ENCODE peak calls at places on chromosomes 7 and 10, in seven cellular contexts. Q, W, X, M, K, Y and V are unnamed samples.

GRCh38 chr10:114189700-114190099 is 10.5 kb downstream of the TDRD1 start:
- DNase-seq in Q (no peak), W (no peak), X (no peak), M (no peak), K (no peak), Y (no peak), V (no peak)

GRCh38 chr10:21518629-21519321 is 6.7 kb downstream of the SKIDA1 start:
- DNase-seq in Q (no peak), W (peak; percentile 61), X (no peak), M (no peak), K (peak; percentile 44), Y (no peak), V (no peak)

GRCh38 chr7:100467638-100468373 is 3.7 kb upstream of the SPACDR start:
- DNase-seq in Q (no peak), W (no peak), X (peak; percentile 53), M (no peak), K (no peak), Y (no peak), V (no peak)

GRCh38 chr10:99930731-99931550 is 78.8 kb downstream of the DNMBP start:
- DNase-seq in Q (peak; percentile 53), W (no peak), X (no peak), M (no peak), K (peak; percentile 86), Y (no peak), V (peak; percentile 90)

GRCh38 chr10:113585949-113586348 is 33.1 kb downstream of the HABP2 start:
- DNase-seq in Q (no peak), W (no peak), X (no peak), M (no peak), K (peak; percentile 10), Y (no peak), V (no peak)

GRCh38 chr10:113071446-113071845 is 121.4 kb downstream of the TCF7L2 start:
- DNase-seq in Q (no peak), W (peak; percentile 69), X (peak; percentile 68), M (no peak), K (peak; percentile 87), Y (no peak), V (peak; percentile 52)

GRCh38 chr7:66970310-66970709 is 25.1 kb downstream of the SBDS start:
- DNase-seq in Q (no peak), W (no peak), X (no peak), M (no peak), K (no peak), Y (no peak), V (no peak)

GRCh38 chr10:118523775-118524174 is 71.7 kb downstream of the PRLHR start:
- DNase-seq in Q (no peak), W (no peak), X (no peak), M (no peak), K (no peak), Y (no peak), V (no peak)

GRCh38 chr10:51074238-51075028 is at the start of gene PRKG1:
- DNase-seq in Q (peak; percentile 74), W (peak; percentile 68), X (peak; percentile 70), M (peak; percentile 20), K (peak; percentile 92), Y (no peak), V (peak; percentile 69)

GRCh38 chr7:73885433-73885974 is 24.5 kb downstream of the TMEM270 start:
- DNase-seq in Q (no peak), W (no peak), X (no peak), M (no peak), K (no peak), Y (no peak), V (no peak)

GRCh38 chr10:94420998-94421397 is 18.7 kb downstream of the TBC1D12 start:
- DNase-seq in Q (no peak), W (no peak), X (no peak), M (no peak), K (no peak), Y (no peak), V (no peak)

GRCh38 chr7:519974-520458 is 370 bp upstream of the PDGFA start:
- DNase-seq in Q (no peak), W (no peak), X (no peak), M (peak; percentile 80), K (peak; percentile 80), Y (no peak), V (no peak)
- H3K4me3 ChIP-seq in Q (peak overlapping the region; percentile 92), W (peak overlapping the region; percentile 46), X (peak overlapping the region; percentile 54), M (peak overlapping the region; percentile 64), K (no peak overlapping the region), Y (peak overlapping the region; percentile 37), V (no peak overlapping the region)

GRCh38 chr10:5095687-5096086 is 1.5 kb downstream of the AKR1C3 start:
- DNase-seq in Q (no peak), W (no peak), X (no peak), M (no peak), K (no peak), Y (no peak), V (no peak)
- H3K4me3 ChIP-seq in Q (peak overlapping the region; percentile 64), W (no peak overlapping the region), X (no peak overlapping the region), M (no peak overlapping the region), K (no peak overlapping the region), Y (no peak overlapping the region), V (no peak overlapping the region)

GRCh38 chr7:92831716-92832622 is 4.4 kb downstream of the CDK6 start:
- DNase-seq in Q (no peak), W (no peak), X (no peak), M (peak; percentile 99), K (peak; percentile 49), Y (no peak), V (no peak)

GRCh38 chr7:92830047-92830446 is 6.3 kb downstream of the CDK6 start:
- DNase-seq in Q (no peak), W (no peak), X (no peak), M (no peak), K (no peak), Y (no peak), V (no peak)

GRCh38 chr7:92832623-92833023 is 3.8 kb downstream of the CDK6 start:
- DNase-seq in Q (no peak), W (no peak), X (no peak), M (no peak), K (no peak), Y (peak; percentile 14), V (no peak)

GRCh38 chr7:92833024-92833765 is 3.2 kb downstream of the CDK6 start:
- DNase-seq in Q (peak; percentile 77), W (peak; percentile 82), X (peak; percentile 94), M (peak; percentile 84), K (peak; percentile 92), Y (peak; percentile 75), V (peak; percentile 41)

GRCh38 chr7:92830532-92831110 is 5.8 kb downstream of the CDK6 start:
- DNase-seq in Q (no peak), W (no peak), X (no peak), M (peak; percentile 37), K (no peak), Y (no peak), V (no peak)
- H3K4me3 ChIP-seq in Q (no peak overlapping the region), W (no peak overlapping the region), X (no peak overlapping the region), M (peak overlapping the region; percentile 69), K (no peak overlapping the region), Y (no peak overlapping the region), V (no peak overlapping the region)

DNA sequence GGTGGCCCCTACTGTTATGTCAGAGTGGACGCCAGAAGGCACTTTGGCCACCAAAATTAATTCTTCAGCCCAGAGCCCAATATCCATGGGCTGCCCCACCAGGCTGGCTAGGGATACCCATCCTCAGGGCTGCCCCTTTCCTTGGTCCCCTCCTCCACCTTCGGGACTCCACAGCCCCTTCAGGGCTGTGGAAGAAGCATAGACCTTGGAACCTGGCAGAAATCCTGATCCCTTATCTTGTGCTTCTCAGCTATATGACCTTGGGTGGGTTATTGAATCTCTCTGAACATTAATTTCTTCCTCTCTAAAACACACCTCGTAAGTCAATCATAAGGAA is 499 bp upstream of the TMUB1 start:
- DNase-seq in Q (no peak), W (no peak), X (no peak), M (no peak), K (no peak), Y (no peak), V (no peak)
- H3K4me3 ChIP-seq in Q (peak overlapping the region; percentile 90), W (peak overlapping the region; percentile 63), X (no peak overlapping the region), M (peak overlapping the region; percentile 75), K (peak overlapping the region; percentile 6), Y (peak overlapping the region; percentile 78), V (peak overlapping the region; percentile 83)

DNA sequence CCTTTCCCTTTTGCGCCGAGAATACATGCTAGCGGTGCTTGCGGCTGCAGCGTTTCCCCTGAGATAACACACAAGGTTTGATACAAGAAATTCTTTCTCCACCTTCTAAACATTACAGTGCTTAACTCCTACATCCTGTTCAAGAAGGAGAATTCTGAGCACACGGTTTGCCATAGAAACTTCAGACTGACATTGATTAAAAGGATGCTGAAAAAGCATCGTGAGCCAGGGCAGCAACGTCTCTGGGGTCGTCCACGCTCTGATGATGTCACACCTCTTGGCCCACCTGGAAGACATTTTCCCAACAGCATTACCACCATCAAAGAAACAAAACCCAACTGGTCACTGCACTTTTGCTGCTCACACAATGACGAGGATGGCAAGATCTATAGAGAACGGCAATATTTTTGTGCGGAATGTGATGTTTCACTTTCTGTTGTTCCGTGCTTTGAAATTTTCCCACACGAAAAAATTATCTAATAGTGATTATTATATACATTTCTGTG is 26.9 kb upstream of the PRSS1 start:
- DNase-seq in Q (no peak), W (no peak), X (no peak), M (no peak), K (no peak), Y (no peak), V (no peak)
- H3K4me3 ChIP-seq in Q (no peak overlapping the region), W (no peak overlapping the region), X (no peak overlapping the region), M (no peak overlapping the region), K (no peak overlapping the region), Y (peak overlapping the region; percentile 29), V (no peak overlapping the region)

GRCh38 chr7:27247452-27248426 is 5.1 kb downstream of the EVX1 start:
- DNase-seq in Q (no peak), W (no peak), X (no peak), M (no peak), K (no peak), Y (no peak), V (no peak)

GRCh38 chr7:27244488-27245123 is 2.0 kb downstream of the EVX1 start:
- DNase-seq in Q (no peak), W (no peak), X (no peak), M (no peak), K (peak; percentile 39), Y (no peak), V (no peak)

GRCh38 chr7:27245124-27245797 is 2.7 kb downstream of the EVX1 start:
- DNase-seq in Q (no peak), W (no peak), X (no peak), M (no peak), K (peak; percentile 54), Y (no peak), V (no peak)

GRCh38 chr7:27247000-27247399 is 4.4 kb downstream of the EVX1 start:
- DNase-seq in Q (no peak), W (no peak), X (no peak), M (no peak), K (peak; percentile 51), Y (no peak), V (no peak)

GRCh38 chr7:27245798-27246691 is 3.4 kb downstream of the EVX1 start:
- DNase-seq in Q (no peak), W (no peak), X (peak; percentile 69), M (no peak), K (peak; percentile 70), Y (no peak), V (no peak)
- H3K4me3 ChIP-seq in Q (peak overlapping the region; percentile 66), W (no peak overlapping the region), X (no peak overlapping the region), M (no peak overlapping the region), K (no peak overlapping the region), Y (no peak overlapping the region), V (no peak overlapping the region)

GRCh38 chr10:75407296-75407715 is 5.7 kb upstream of the ZNF503 start:
- DNase-seq in Q (no peak), W (peak; percentile 49), X (no peak), M (no peak), K (peak; percentile 51), Y (no peak), V (no peak)
- H3K4me3 ChIP-seq in Q (peak overlapping the region; percentile 81), W (peak overlapping the region; percentile 83), X (no peak overlapping the region), M (no peak overlapping the region), K (no peak overlapping the region), Y (no peak overlapping the region), V (no peak overlapping the region)